ENCODE peak calls at places on chromosomes 5 and 9, in nine cellular contexts. A, H, T, L, P, J, Y, W and X are unnamed samples.

GRCh38 chr5:100852988-100853449 is 50.1 kb downstream of the ST8SIA4 start:
- DNase-seq in A (no peak), J (no peak), P (peak; percentile 91), H (no peak), Y (no peak), W (no peak), T (no peak), L (no peak), X (no peak)

GRCh38 chr9:38737246-38737645 is 17.3 kb upstream of the FAM240B start:
- DNase-seq in A (no peak), Y (no peak), J (no peak), T (no peak), W (no peak), H (no peak), L (no peak), P (no peak), X (no peak)

GRCh38 chr9:20579544-20580309 is 42.6 kb downstream of the MLLT3 start:
- DNase-seq in Y (no peak), W (no peak), L (no peak), T (no peak), A (no peak), J (no peak), H (no peak), P (no peak), X (no peak)

GRCh38 chr5:33244441-33245150 is 196.2 kb upstream of the TARS1 start:
- DNase-seq in H (no peak), A (no peak), T (no peak), W (no peak), Y (no peak), L (no peak), J (no peak), P (no peak), X (no peak)

GRCh38 chr9:32589083-32589713 is 16.2 kb upstream of the NDUFB6 start:
- DNase-seq in A (peak; percentile 39), Y (no peak), W (peak; percentile 38), P (peak; percentile 73), T (no peak), H (peak; percentile 68), J (no peak), L (no peak), X (no peak)

GRCh38 chr5:34589832-34590231 is 66.3 kb upstream of the RAI14 start:
- DNase-seq in H (no peak), A (no peak), L (no peak), J (no peak), Y (no peak), P (no peak), T (no peak), W (no peak), X (no peak)

GRCh38 chr9:24293391-24293790 is 252.3 kb downstream of the IZUMO3 start:
- DNase-seq in L (no peak), W (no peak), Y (no peak), A (no peak), J (no peak), H (no peak), T (no peak), P (no peak), X (no peak)

GRCh38 chr9:126503333-126504085 is 110.2 kb upstream of the LMX1B start:
- DNase-seq in H (no peak), W (no peak), P (no peak), J (peak; percentile 42), Y (no peak), A (peak; percentile 67), T (no peak), L (no peak), X (no peak)

GRCh38 chr5:34626036-34626435 is 30.1 kb upstream of the RAI14 start:
- DNase-seq in J (no peak), L (no peak), W (no peak), H (peak; percentile 48), P (no peak), Y (no peak), A (peak; percentile 90), T (no peak), X (no peak)

GRCh38 chr5:430214-430925 is 12.6 kb upstream of the EXOC3 start:
- DNase-seq in L (no peak), T (no peak), P (no peak), W (no peak), Y (no peak), J (no peak), A (no peak), H (no peak), X (no peak)

GRCh38 chr5:54661111-54661510 is 143.6 kb downstream of the SNX18 start:
- DNase-seq in W (no peak), L (no peak), P (no peak), H (no peak), Y (no peak), T (no peak), J (no peak), A (no peak), X (no peak)

GRCh38 chr5:160390787-160391696 is 8.8 kb downstream of the FAM200C start:
- DNase-seq in A (no peak), W (no peak), H (peak; percentile 53), T (no peak), Y (no peak), P (peak; percentile 33), J (no peak), L (no peak), X (no peak)

GRCh38 chr5:125719681-125720676 is 703.2 kb upstream of the GRAMD2B start:
- DNase-seq in H (no peak), T (no peak), L (no peak), A (no peak), J (no peak), Y (no peak), P (no peak), W (no peak), X (no peak)

GRCh38 chr9:72205513-72205912 is 56.3 kb downstream of the GDA start:
- DNase-seq in L (no peak), Y (no peak), A (no peak), T (no peak), J (no peak), H (no peak), W (no peak), P (no peak), X (no peak)

GRCh38 chr9:72203205-72203803 is 54.1 kb downstream of the GDA start:
- DNase-seq in J (no peak), T (no peak), P (peak; percentile 18), L (no peak), A (peak; percentile 25), Y (no peak), H (peak; percentile 56), W (peak; percentile 28), X (peak; percentile 13)

GRCh38 chr9:72199253-72199652 is 50.0 kb downstream of the GDA start:
- DNase-seq in T (no peak), W (no peak), Y (no peak), L (no peak), J (no peak), A (no peak), H (no peak), P (no peak), X (no peak)

GRCh38 chr9:72204062-72204461 is 54.8 kb downstream of the GDA start:
- DNase-seq in L (no peak), T (no peak), Y (no peak), W (no peak), H (no peak), P (no peak), A (no peak), J (no peak), X (no peak)

DNA sequence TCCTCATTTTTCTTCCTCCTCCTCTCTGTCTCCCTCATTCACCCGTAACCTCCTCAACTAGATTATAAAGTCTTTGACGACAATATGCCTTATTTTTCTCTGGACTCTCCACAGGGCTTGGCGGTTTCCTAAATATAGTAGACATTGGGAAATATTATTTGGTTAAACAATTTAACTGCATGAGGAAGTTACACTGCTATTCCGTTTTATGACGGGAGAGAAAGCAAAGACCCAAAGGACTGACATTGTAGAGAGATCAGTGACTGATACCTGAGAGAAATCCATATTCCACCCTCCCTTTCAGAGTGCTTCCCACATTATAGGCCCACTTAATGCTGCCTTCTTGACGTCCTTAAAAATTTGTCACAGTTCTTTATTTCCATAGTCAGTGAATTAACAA is 51.2 kb downstream of the GDA start:
- DNase-seq in A (no peak), L (no peak), T (no peak), H (no peak), Y (no peak), J (no peak), P (no peak), W (no peak), X (no peak)
- H3K4me3 ChIP-seq in A (no peak overlapping the region), L (no peak overlapping the region), T (no peak overlapping the region), H (no peak overlapping the region), Y (no peak overlapping the region), J (no peak overlapping the region), P (no peak overlapping the region), W (no peak overlapping the region), X (no peak overlapping the region)

DNA sequence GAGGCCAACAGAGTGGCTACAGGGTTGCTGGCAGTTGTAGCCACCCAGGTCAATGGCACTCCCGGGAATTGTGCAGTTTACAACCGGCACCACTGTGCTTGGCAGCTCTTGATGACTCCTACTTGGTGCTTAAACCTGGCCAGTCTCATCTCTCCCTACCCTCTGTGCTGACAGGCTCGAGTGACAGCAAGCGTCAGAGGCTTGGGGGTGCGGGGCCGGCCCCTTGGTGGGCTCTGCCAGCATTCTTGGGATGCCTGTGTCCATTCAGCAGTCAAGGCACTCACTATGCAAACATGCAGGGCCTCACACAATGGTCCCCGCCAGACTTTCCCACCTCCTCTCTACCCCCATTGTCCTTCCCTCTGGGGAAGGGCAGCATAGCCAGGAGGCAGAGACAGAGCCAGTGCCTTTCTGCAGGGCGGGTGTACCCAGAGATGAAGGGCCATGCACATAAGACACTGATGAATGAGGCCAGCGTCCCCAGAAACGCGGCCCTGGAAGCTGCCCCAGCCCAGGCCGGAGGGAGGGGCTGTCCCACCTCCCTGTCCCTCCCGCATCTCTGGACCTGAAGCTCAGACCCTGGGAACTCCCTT is 26.3 kb upstream of the NOTCH1 start:
- DNase-seq in L (no peak), J (no peak), P (no peak), T (no peak), A (peak; percentile 69), H (peak; percentile 4), W (no peak), Y (no peak), X (no peak)
- H3K4me3 ChIP-seq in L (no peak overlapping the region), J (no peak overlapping the region), P (no peak overlapping the region), T (no peak overlapping the region), A (no peak overlapping the region), H (no peak overlapping the region), W (no peak overlapping the region), Y (no peak overlapping the region), X (no peak overlapping the region)

GRCh38 chr9:130680836-130681768 is 12.5 kb upstream of the EXOSC2 start:
- DNase-seq in H (peak; percentile 87), L (peak; percentile 81), J (peak; percentile 65), Y (no peak), W (peak; percentile 81), A (peak; percentile 76), T (peak; percentile 48), P (peak; percentile 25), X (peak; percentile 79)
- H3K4me3 ChIP-seq in H (peak overlapping the region; percentile 75), L (peak overlapping the region; percentile 49), J (peak overlapping the region; percentile 43), Y (peak overlapping the region; percentile 37), W (peak overlapping the region; percentile 59), A (peak overlapping the region; percentile 48), T (peak overlapping the region; percentile 43), P (peak overlapping the region; percentile 72), X (peak overlapping the region; percentile 59)

DNA sequence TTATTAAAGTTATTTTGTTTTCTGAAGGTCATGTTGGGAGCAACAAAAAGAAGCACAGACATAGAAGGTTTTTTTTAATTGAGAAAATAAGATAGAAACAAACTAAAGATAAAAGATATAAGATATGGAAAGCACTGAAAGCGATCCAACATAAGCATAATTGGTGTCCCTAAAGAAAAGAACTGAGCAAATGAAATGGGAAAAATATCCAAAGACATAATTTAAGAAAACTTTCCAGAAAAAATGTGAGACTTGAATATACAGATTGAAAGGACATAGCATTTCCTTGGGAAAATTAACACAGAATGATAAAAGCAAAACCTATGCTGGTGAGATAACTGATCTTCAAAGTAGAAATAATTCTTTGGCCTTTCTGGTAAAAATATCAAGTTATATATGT is 289.3 kb downstream of the KIAA0825 start:
- DNase-seq in H (no peak), T (no peak), P (no peak), J (no peak), A (no peak), W (no peak), Y (no peak), L (no peak), X (no peak)
- H3K4me3 ChIP-seq in H (no peak overlapping the region), T (no peak overlapping the region), P (no peak overlapping the region), J (no peak overlapping the region), A (no peak overlapping the region), W (no peak overlapping the region), Y (no peak overlapping the region), L (no peak overlapping the region), X (no peak overlapping the region)